ENCODE peak calls at places on chromosome 4, in four cellular contexts. One of them, this sample, is unnamed. For H3K36me3, the result is how much of the 10 kb centered on the place peaks cover.

GRCh38 chr4:113979973-113980615 is 647 bp upstream of the ARSJ start:
- DNase-seq in fibroblast of lung: peak
- DNase-seq in heart left ventricle: no peak
- DNase-seq in Peyer's patch: no peak
- DNase-seq in this sample: no peak

GRCh38 chr4:16268290-16268689 is 42.0 kb upstream of the TAPT1 start:
- DNase-seq in fibroblast of lung: no peak
- DNase-seq in heart left ventricle: no peak
- DNase-seq in Peyer's patch: no peak
- DNase-seq in this sample: no peak

GRCh38 chr4:111475001-111475400 is 670.3 kb upstream of the FAM241A start:
- DNase-seq in fibroblast of lung: peak
- DNase-seq in heart left ventricle: peak
- DNase-seq in Peyer's patch: no peak
- DNase-seq in this sample: no peak

GRCh38 chr4:94160774-94161173 is 46.9 kb upstream of the SMARCAD1 start:
- DNase-seq in fibroblast of lung: no peak
- DNase-seq in heart left ventricle: no peak
- DNase-seq in Peyer's patch: no peak
- DNase-seq in this sample: no peak

GRCh38 chr4:15161439-15161838 is 159.2 kb downstream of the CPEB2 start:
- DNase-seq in fibroblast of lung: no peak
- DNase-seq in heart left ventricle: no peak
- DNase-seq in Peyer's patch: no peak
- DNase-seq in this sample: no peak

GRCh38 chr4:148834804-148835598 is 392.8 kb upstream of the NR3C2 start:
- DNase-seq in fibroblast of lung: peak
- DNase-seq in heart left ventricle: no peak
- DNase-seq in Peyer's patch: no peak
- DNase-seq in this sample: peak

GRCh38 chr4:67680568-67681222 is 20.3 kb downstream of the UBA6 start:
- DNase-seq in fibroblast of lung: peak
- DNase-seq in heart left ventricle: no peak
- DNase-seq in Peyer's patch: no peak
- DNase-seq in this sample: no peak

GRCh38 chr4:98657531-98658286 is 702 bp downstream of the TSPAN5 start:
- DNase-seq in fibroblast of lung: peak
- DNase-seq in heart left ventricle: peak
- DNase-seq in Peyer's patch: peak
- DNase-seq in this sample: no peak

GRCh38 chr4:168388890-168389289 is 70.3 kb upstream of the DDX60 start:
- DNase-seq in fibroblast of lung: peak
- DNase-seq in heart left ventricle: no peak
- DNase-seq in Peyer's patch: no peak
- DNase-seq in this sample: peak

GRCh38 chr4:119672086-119672485 is 43.5 kb upstream of the PDE5A start:
- DNase-seq in fibroblast of lung: no peak
- DNase-seq in heart left ventricle: no peak
- DNase-seq in Peyer's patch: no peak
- DNase-seq in this sample: no peak

GRCh38 chr4:115353370-115353769 is 239.9 kb upstream of the NDST4 start:
- DNase-seq in fibroblast of lung: no peak
- DNase-seq in heart left ventricle: no peak
- DNase-seq in Peyer's patch: no peak
- DNase-seq in this sample: no peak

GRCh38 chr4:163484906-163485305 is 9.6 kb upstream of the TMA16 start:
- DNase-seq in fibroblast of lung: peak
- DNase-seq in heart left ventricle: peak
- DNase-seq in Peyer's patch: peak
- DNase-seq in this sample: peak

GRCh38 chr4:29066856-29067255 is 1653.3 kb upstream of the PCDH7 start:
- DNase-seq in fibroblast of lung: peak
- DNase-seq in heart left ventricle: no peak
- DNase-seq in Peyer's patch: no peak
- DNase-seq in this sample: no peak
- H3K36me3 ChIP-seq in fibroblast of lung: under half
- H3K36me3 ChIP-seq in heart left ventricle: under half
- H3K36me3 ChIP-seq in Peyer's patch: under half
- H3K36me3 ChIP-seq in this sample: under half

GRCh38 chr4:1825326-1825725 is 30.6 kb downstream of the LETM1 start:
- DNase-seq in fibroblast of lung: no peak
- DNase-seq in heart left ventricle: no peak
- DNase-seq in Peyer's patch: no peak
- DNase-seq in this sample: no peak

GRCh38 chr4:1821679-1822567 is 28.8 kb downstream of the FGFR3 start:
- DNase-seq in fibroblast of lung: no peak
- DNase-seq in heart left ventricle: no peak
- DNase-seq in Peyer's patch: no peak
- DNase-seq in this sample: no peak

GRCh38 chr4:1824746-1825145 is 31.2 kb downstream of the LETM1 start:
- DNase-seq in fibroblast of lung: no peak
- DNase-seq in heart left ventricle: no peak
- DNase-seq in Peyer's patch: no peak
- DNase-seq in this sample: no peak

GRCh38 chr4:1823545-1823932 is 30.4 kb downstream of the FGFR3 start:
- DNase-seq in fibroblast of lung: no peak
- DNase-seq in heart left ventricle: no peak
- DNase-seq in Peyer's patch: no peak
- DNase-seq in this sample: no peak

DNA sequence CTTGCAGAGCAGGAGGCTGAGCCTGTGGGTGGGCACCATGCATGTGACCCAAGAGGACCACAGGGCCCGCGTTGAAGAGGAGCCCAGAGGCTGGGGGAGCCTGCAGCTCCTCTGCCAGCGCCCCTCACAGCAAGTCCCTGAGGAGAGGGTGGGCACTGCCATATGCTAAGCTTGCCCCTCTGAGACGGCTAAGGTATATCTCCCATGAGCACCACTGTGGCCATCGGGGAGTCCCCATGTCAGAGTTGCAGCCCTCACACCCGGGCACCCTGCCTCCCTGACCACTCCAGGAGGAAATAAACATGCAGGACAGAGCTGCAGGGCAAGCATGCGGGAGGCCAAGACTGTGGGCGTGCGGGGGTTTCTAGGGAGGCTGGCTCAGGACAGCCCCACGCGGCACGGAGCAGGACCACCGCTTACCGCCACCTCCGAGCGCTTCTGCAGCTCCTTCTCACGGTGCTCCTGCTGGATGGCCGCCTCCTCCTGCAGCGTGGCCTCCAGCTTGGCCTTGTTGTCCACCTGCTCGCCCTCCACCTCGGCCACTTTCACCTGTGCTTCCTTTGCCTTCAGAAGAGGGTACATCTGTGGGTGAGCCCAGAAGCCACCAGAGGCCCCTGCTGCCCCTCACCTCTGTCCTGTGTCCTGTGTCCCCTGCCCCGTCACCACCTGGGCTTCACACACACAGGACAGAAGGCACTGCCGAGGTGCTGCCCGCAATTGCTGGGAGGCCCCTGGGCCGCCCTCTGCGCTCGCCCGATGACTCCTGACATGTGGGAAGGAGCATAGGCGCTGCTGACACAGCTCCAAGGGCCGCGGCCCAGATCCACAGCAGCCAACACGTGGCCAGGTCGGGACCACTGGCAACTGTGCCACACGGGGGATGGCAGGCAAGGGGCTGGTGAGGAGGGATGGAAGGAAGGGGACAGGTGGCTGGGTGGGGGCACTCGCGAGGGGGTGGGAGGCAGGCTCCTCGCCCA is 29.8 kb downstream of the FGFR3 start:
- DNase-seq in fibroblast of lung: no peak
- DNase-seq in heart left ventricle: no peak
- DNase-seq in Peyer's patch: no peak
- DNase-seq in this sample: no peak
- H3K36me3 ChIP-seq in fibroblast of lung: under half
- H3K36me3 ChIP-seq in heart left ventricle: under half
- H3K36me3 ChIP-seq in Peyer's patch: under half
- H3K36me3 ChIP-seq in this sample: under half

GRCh38 chr4:60655356-60655755 is 544.8 kb upstream of the ADGRL3 start:
- DNase-seq in fibroblast of lung: no peak
- DNase-seq in heart left ventricle: no peak
- DNase-seq in Peyer's patch: no peak
- DNase-seq in this sample: no peak

GRCh38 chr4:60656171-60656570 is 544.0 kb upstream of the ADGRL3 start:
- DNase-seq in fibroblast of lung: no peak
- DNase-seq in heart left ventricle: no peak
- DNase-seq in Peyer's patch: no peak
- DNase-seq in this sample: no peak

GRCh38 chr4:60663769-60664168 is 536.4 kb upstream of the ADGRL3 start:
- DNase-seq in fibroblast of lung: no peak
- DNase-seq in heart left ventricle: no peak
- DNase-seq in Peyer's patch: no peak
- DNase-seq in this sample: no peak

GRCh38 chr4:60657041-60657440 is 543.1 kb upstream of the ADGRL3 start:
- DNase-seq in fibroblast of lung: no peak
- DNase-seq in heart left ventricle: no peak
- DNase-seq in Peyer's patch: no peak
- DNase-seq in this sample: no peak

GRCh38 chr4:60657802-60658201 is 542.3 kb upstream of the ADGRL3 start:
- DNase-seq in fibroblast of lung: no peak
- DNase-seq in heart left ventricle: no peak
- DNase-seq in Peyer's patch: no peak
- DNase-seq in this sample: no peak
- H3K36me3 ChIP-seq in fibroblast of lung: under half
- H3K36me3 ChIP-seq in heart left ventricle: under half
- H3K36me3 ChIP-seq in Peyer's patch: under half
- H3K36me3 ChIP-seq in this sample: under half

GRCh38 chr4:125370478-125370877 is 55.7 kb downstream of the FAT4 start:
- DNase-seq in fibroblast of lung: no peak
- DNase-seq in heart left ventricle: no peak
- DNase-seq in Peyer's patch: no peak
- DNase-seq in this sample: no peak

GRCh38 chr4:125369098-125369497 is 54.3 kb downstream of the FAT4 start:
- DNase-seq in fibroblast of lung: peak
- DNase-seq in heart left ventricle: no peak
- DNase-seq in Peyer's patch: no peak
- DNase-seq in this sample: no peak

GRCh38 chr4:125368684-125369083 is 53.9 kb downstream of the FAT4 start:
- DNase-seq in fibroblast of lung: peak
- DNase-seq in heart left ventricle: no peak
- DNase-seq in Peyer's patch: no peak
- DNase-seq in this sample: no peak

GRCh38 chr4:125368161-125368560 is 53.4 kb downstream of the FAT4 start:
- DNase-seq in fibroblast of lung: peak
- DNase-seq in heart left ventricle: no peak
- DNase-seq in Peyer's patch: no peak
- DNase-seq in this sample: no peak

GRCh38 chr4:125365731-125366130 is 51.0 kb downstream of the FAT4 start:
- DNase-seq in fibroblast of lung: no peak
- DNase-seq in heart left ventricle: no peak
- DNase-seq in Peyer's patch: no peak
- DNase-seq in this sample: no peak
- H3K36me3 ChIP-seq in fibroblast of lung: under half
- H3K36me3 ChIP-seq in heart left ventricle: under half
- H3K36me3 ChIP-seq in Peyer's patch: under half
- H3K36me3 ChIP-seq in this sample: under half

This sample was measured in kidney epithelial cell.